ENCODE peak calls at places on chromosomes 13 and 19, in five cellular contexts. S is GF-D8, X is brain pericyte, P is activated B cell treated with CpG ODN at 0.5 μM for 24 hours, F is GM19239. Q is an unnamed sample.

GRCh38 chr13:113064534-113065405 is 40.8 kb upstream of the F7 start:
- DNase-seq in P (no peak), X (no peak), F (no peak), S (no peak), Q (no peak)

GRCh38 chr19:57803594-57804325 is 11.0 kb downstream of the ZNF552 start:
- DNase-seq in X (no peak), P (no peak), S (peak), F (no peak), Q (no peak)

GRCh38 chr19:57192064-57192395 is 730 bp downstream of the ZNF264 start:
- DNase-seq in P (no peak), S (no peak), F (no peak), X (no peak), Q (no peak)

GRCh38 chr19:55643003-55643732 is at the start of gene ZNF581:
- DNase-seq in P (peak), X (no peak), S (peak), F (peak), Q (no peak)

GRCh38 chr13:113783966-113784644 is 25.1 kb downstream of the TMEM255B start:
- DNase-seq in S (no peak), P (no peak), F (no peak), X (no peak), Q (no peak)

GRCh38 chr13:26951581-26952177 is 191.1 kb upstream of the GPR12 start:
- DNase-seq in S (no peak), P (no peak), X (no peak), F (no peak), Q (no peak)

GRCh38 chr19:23887642-23888041 is 27.0 kb upstream of the ZNF726 start:
- DNase-seq in P (no peak), F (no peak), X (no peak), S (no peak), Q (no peak)

GRCh38 chr13:105345116-105345515 is 1190.3 kb downstream of the EFNB2 start:
- DNase-seq in F (no peak), S (no peak), P (no peak), X (no peak), Q (no peak)

GRCh38 chr13:37769078-37769477 is 100.5 kb downstream of the TRPC4 start:
- DNase-seq in X (no peak), P (no peak), S (no peak), F (no peak), Q (no peak)

GRCh38 chr13:35747594-35747993 is 271.1 kb upstream of the MAB21L1 start:
- DNase-seq in P (no peak), S (no peak), F (no peak), X (no peak), Q (no peak)

GRCh38 chr13:53417601-53418000 is 389.0 kb downstream of the OLFM4 start:
- DNase-seq in F (no peak), P (no peak), S (no peak), X (no peak), Q (no peak)

GRCh38 chr13:98843482-98843877 is 91.0 kb upstream of the SLC15A1 start:
- DNase-seq in X (no peak), S (no peak), F (no peak), P (no peak), Q (no peak)